ENCODE peak calls at places on chromosomes 11 and 22, in five cellular contexts. Q is GM19239; L is iPS-NIHi11; J is heart left ventricle; A is activated CD4-positive, alpha-beta memory T cell treated with anti-CD3 and anti-CD28 coated beads for 36 hours. S is an unnamed sample.

GRCh38 chr22:44676441-44677298 is 25.3 kb upstream of the PRR5 start:
- DNase-seq in Q (no peak), L (no peak), J (no peak), A (no peak), S (no peak)

GRCh38 chr22:26669060-26669481 is 11.7 kb downstream of the MIAT start:
- DNase-seq in Q (no peak), L (no peak), J (no peak), A (no peak), S (no peak)

GRCh38 chr11:19961225-19961624 is 199.1 kb downstream of the DBX1 start:
- DNase-seq in Q (no peak), L (no peak), J (no peak), A (no peak), S (no peak)

GRCh38 chr22:42347281-42347824 is 76.9 kb upstream of the TCF20 start:
- DNase-seq in Q (no peak), L (no peak), J (no peak), A (no peak), S (no peak)

GRCh38 chr11:118338637-118339061 is 3.9 kb downstream of the CD3D start:
- DNase-seq in Q (no peak), L (no peak), J (no peak), A (peak), S (no peak)

GRCh38 chr11:126636911-126637799 is 281.7 kb downstream of the ST3GAL4 start:
- DNase-seq in Q (no peak), L (no peak), J (no peak), A (no peak), S (no peak)

GRCh38 chr11:18064450-18065048 is 18.5 kb upstream of the TPH1 start:
- DNase-seq in Q (no peak), L (no peak), J (no peak), A (no peak), S (no peak)

GRCh38 chr11:12100886-12101285 is 9.5 kb upstream of the MICAL2 start:
- DNase-seq in Q (no peak), L (no peak), J (peak), A (no peak), S (no peak)

GRCh38 chr11:27328602-27329001 is 34.4 kb downstream of the CCDC34 start:
- DNase-seq in Q (no peak), L (peak), J (no peak), A (no peak), S (no peak)

GRCh38 chr22:42340695-42341383 is 70.4 kb upstream of the TCF20 start:
- DNase-seq in Q (no peak), L (peak), J (no peak), A (no peak), S (no peak)